ENCODE peak calls at places on chromosomes 2 and 18, in ten cellular contexts. H, M, Y, U, Z, C, O, I, L and G are unnamed samples.

GRCh38 chr2:171004363-171004762 is 75.3 kb downstream of the GORASP2 start:
- DNase-seq in H (no peak), M (no peak), Y (no peak), U (no peak), Z (no peak), C (no peak), O (no peak), I (no peak), L (no peak), G (no peak)

GRCh38 chr2:2825062-2825461 is 494.0 kb upstream of the MYT1L start:
- DNase-seq in H (no peak), M (no peak), Y (no peak), U (no peak), Z (no peak), C (no peak), O (no peak), I (no peak), L (no peak), G (no peak)

GRCh38 chr2:109435866-109436634 is 177.7 kb downstream of the SEPTIN10 start:
- DNase-seq in H (no peak), M (no peak), Y (peak), U (no peak), Z (peak), C (no peak), O (peak), I (no peak), L (peak), G (no peak)

GRCh38 chr2:168375195-168375798 is 80.8 kb upstream of the CERS6 start:
- DNase-seq in H (no peak), M (no peak), Y (no peak), U (no peak), Z (no peak), C (no peak), O (peak), I (no peak), L (no peak), G (no peak)

GRCh38 chr18:70397259-70397925 is 108.5 kb downstream of the SOCS6 start:
- DNase-seq in H (no peak), M (no peak), Y (no peak), U (no peak), Z (no peak), C (no peak), O (no peak), I (no peak), L (no peak), G (no peak)

GRCh38 chr2:47437287-47437686 is 34.3 kb downstream of the MSH2 start:
- DNase-seq in H (no peak), M (no peak), Y (peak), U (no peak), Z (no peak), C (peak), O (peak), I (peak), L (peak), G (no peak)

GRCh38 chr2:226207671-226208070 is 591.9 kb downstream of the IRS1 start:
- DNase-seq in H (no peak), M (no peak), Y (no peak), U (no peak), Z (no peak), C (no peak), O (no peak), I (no peak), L (no peak), G (no peak)

GRCh38 chr2:129801575-129801974 is 177.9 kb upstream of the RAB6C start:
- DNase-seq in H (no peak), M (no peak), Y (peak), U (no peak), Z (peak), C (no peak), O (no peak), I (no peak), L (no peak), G (no peak)

GRCh38 chr18:76619342-76620315 is 124.6 kb upstream of the ZNF516 start:
- DNase-seq in H (no peak), M (no peak), Y (peak), U (no peak), Z (no peak), C (no peak), O (peak), I (no peak), L (peak), G (peak)

GRCh38 chr2:28436525-28437051 is 43.9 kb downstream of the FOSL2 start:
- DNase-seq in H (no peak), M (no peak), Y (no peak), U (no peak), Z (no peak), C (no peak), O (no peak), I (no peak), L (no peak), G (no peak)

GRCh38 chr2:100752628-100753333 is 67.2 kb upstream of the NPAS2 start:
- DNase-seq in H (no peak), M (no peak), Y (peak), U (no peak), Z (no peak), C (no peak), O (peak), I (no peak), L (peak), G (no peak)

GRCh38 chr18:394997-395383 is 105.5 kb downstream of the COLEC12 start:
- DNase-seq in H (no peak), M (no peak), Y (peak), U (no peak), Z (peak), C (peak), O (peak), I (no peak), L (peak), G (no peak)

GRCh38 chr18:59502899-59503245 is 143.8 kb upstream of the LMAN1 start:
- DNase-seq in H (no peak), M (no peak), Y (no peak), U (no peak), Z (no peak), C (no peak), O (no peak), I (no peak), L (no peak), G (no peak)

GRCh38 chr2:166350525-166350924 is 25.2 kb downstream of the SCN9A start:
- DNase-seq in H (no peak), M (no peak), Y (no peak), U (no peak), Z (no peak), C (no peak), O (peak), I (no peak), L (no peak), G (no peak)